ENCODE peak calls at places on chromosome 1, in ten cellular contexts. One of them, this sample, is unnamed.

GRCh38 chr1:107139833-107140702 is 771 bp upstream of the NTNG1 start:
- DNase-seq in stimulated activated CD8-positive, alpha-beta memory T cell treated with anti-CD3 and anti-CD28 coated beads, Interleukin-15, amount 100 ng/mL, for 4 hours: no peak
- DNase-seq in NCI-H146: peak
- DNase-seq in activated CD8-positive, alpha-beta memory T cell treated with anti-CD3 and anti-CD28 coated beads, Interleukin-2, amount 50 U/mL, for 4 hours: peak
- DNase-seq in NCI-H1092 treated with DMSO at 0.1 percent for 48 hours: no peak
- DNase-seq in WERI-Rb-1: no peak
- DNase-seq in EL: peak
- DNase-seq in ACHN: peak
- DNase-seq in body of pancreas: peak
- DNase-seq in fibroblast of lung: peak
- DNase-seq in this sample: peak

GRCh38 chr1:125119024-125119441 is 3934.3 kb downstream of the SRGAP2C start:
- DNase-seq in body of pancreas: no peak
- DNase-seq in activated CD8-positive, alpha-beta memory T cell treated with anti-CD3 and anti-CD28 coated beads, Interleukin-2, amount 50 U/mL, for 4 hours: no peak
- DNase-seq in NCI-H146: no peak
- DNase-seq in NCI-H1092 treated with DMSO at 0.1 percent for 48 hours: no peak
- DNase-seq in EL: no peak
- DNase-seq in fibroblast of lung: no peak
- DNase-seq in ACHN: no peak
- DNase-seq in stimulated activated CD8-positive, alpha-beta memory T cell treated with anti-CD3 and anti-CD28 coated beads, Interleukin-15, amount 100 ng/mL, for 4 hours: no peak
- DNase-seq in WERI-Rb-1: no peak
- DNase-seq in this sample: no peak

GRCh38 chr1:106268070-106268469 is 788.4 kb upstream of the PRMT6 start:
- DNase-seq in fibroblast of lung: no peak
- DNase-seq in NCI-H1092 treated with DMSO at 0.1 percent for 48 hours: peak
- DNase-seq in WERI-Rb-1: peak
- DNase-seq in ACHN: peak
- DNase-seq in EL: no peak
- DNase-seq in body of pancreas: no peak
- DNase-seq in activated CD8-positive, alpha-beta memory T cell treated with anti-CD3 and anti-CD28 coated beads, Interleukin-2, amount 50 U/mL, for 4 hours: no peak
- DNase-seq in stimulated activated CD8-positive, alpha-beta memory T cell treated with anti-CD3 and anti-CD28 coated beads, Interleukin-15, amount 100 ng/mL, for 4 hours: no peak
- DNase-seq in NCI-H146: peak
- DNase-seq in this sample: no peak

GRCh38 chr1:182392045-182393028 is 747 bp upstream of the GLUL start:
- DNase-seq in body of pancreas: no peak
- DNase-seq in EL: peak
- DNase-seq in WERI-Rb-1: no peak
- DNase-seq in NCI-H1092 treated with DMSO at 0.1 percent for 48 hours: peak
- DNase-seq in stimulated activated CD8-positive, alpha-beta memory T cell treated with anti-CD3 and anti-CD28 coated beads, Interleukin-15, amount 100 ng/mL, for 4 hours: no peak
- DNase-seq in NCI-H146: peak
- DNase-seq in activated CD8-positive, alpha-beta memory T cell treated with anti-CD3 and anti-CD28 coated beads, Interleukin-2, amount 50 U/mL, for 4 hours: no peak
- DNase-seq in ACHN: peak
- DNase-seq in fibroblast of lung: peak
- DNase-seq in this sample: peak

GRCh38 chr1:38990401-38990745 is 703 bp upstream of the AKIRIN1 start:
- DNase-seq in WERI-Rb-1: no peak
- DNase-seq in activated CD8-positive, alpha-beta memory T cell treated with anti-CD3 and anti-CD28 coated beads, Interleukin-2, amount 50 U/mL, for 4 hours: no peak
- DNase-seq in ACHN: no peak
- DNase-seq in EL: peak
- DNase-seq in stimulated activated CD8-positive, alpha-beta memory T cell treated with anti-CD3 and anti-CD28 coated beads, Interleukin-15, amount 100 ng/mL, for 4 hours: no peak
- DNase-seq in fibroblast of lung: peak
- DNase-seq in NCI-H146: no peak
- DNase-seq in body of pancreas: no peak
- DNase-seq in NCI-H1092 treated with DMSO at 0.1 percent for 48 hours: no peak
- DNase-seq in this sample: peak

GRCh38 chr1:221292652-221293051 is 413.4 kb downstream of the HLX start:
- DNase-seq in WERI-Rb-1: no peak
- DNase-seq in body of pancreas: no peak
- DNase-seq in ACHN: no peak
- DNase-seq in activated CD8-positive, alpha-beta memory T cell treated with anti-CD3 and anti-CD28 coated beads, Interleukin-2, amount 50 U/mL, for 4 hours: no peak
- DNase-seq in NCI-H1092 treated with DMSO at 0.1 percent for 48 hours: no peak
- DNase-seq in stimulated activated CD8-positive, alpha-beta memory T cell treated with anti-CD3 and anti-CD28 coated beads, Interleukin-15, amount 100 ng/mL, for 4 hours: no peak
- DNase-seq in fibroblast of lung: no peak
- DNase-seq in NCI-H146: peak
- DNase-seq in EL: no peak
- DNase-seq in this sample: no peak

GRCh38 chr1:158652721-158653334 is 33.7 kb downstream of the SPTA1 start:
- DNase-seq in NCI-H1092 treated with DMSO at 0.1 percent for 48 hours: no peak
- DNase-seq in fibroblast of lung: no peak
- DNase-seq in ACHN: no peak
- DNase-seq in stimulated activated CD8-positive, alpha-beta memory T cell treated with anti-CD3 and anti-CD28 coated beads, Interleukin-15, amount 100 ng/mL, for 4 hours: no peak
- DNase-seq in NCI-H146: no peak
- DNase-seq in body of pancreas: no peak
- DNase-seq in EL: peak
- DNase-seq in activated CD8-positive, alpha-beta memory T cell treated with anti-CD3 and anti-CD28 coated beads, Interleukin-2, amount 50 U/mL, for 4 hours: no peak
- DNase-seq in WERI-Rb-1: no peak
- DNase-seq in this sample: no peak

GRCh38 chr1:65148548-65149390 is 766 bp downstream of the AK4 start:
- DNase-seq in stimulated activated CD8-positive, alpha-beta memory T cell treated with anti-CD3 and anti-CD28 coated beads, Interleukin-15, amount 100 ng/mL, for 4 hours: peak
- DNase-seq in WERI-Rb-1: peak
- DNase-seq in fibroblast of lung: peak
- DNase-seq in NCI-H146: peak
- DNase-seq in NCI-H1092 treated with DMSO at 0.1 percent for 48 hours: no peak
- DNase-seq in EL: peak
- DNase-seq in activated CD8-positive, alpha-beta memory T cell treated with anti-CD3 and anti-CD28 coated beads, Interleukin-2, amount 50 U/mL, for 4 hours: peak
- DNase-seq in ACHN: peak
- DNase-seq in body of pancreas: peak
- DNase-seq in this sample: no peak

GRCh38 chr1:115955228-115955627 is 21.1 kb upstream of the SLC22A15 start:
- DNase-seq in stimulated activated CD8-positive, alpha-beta memory T cell treated with anti-CD3 and anti-CD28 coated beads, Interleukin-15, amount 100 ng/mL, for 4 hours: no peak
- DNase-seq in activated CD8-positive, alpha-beta memory T cell treated with anti-CD3 and anti-CD28 coated beads, Interleukin-2, amount 50 U/mL, for 4 hours: no peak
- DNase-seq in fibroblast of lung: no peak
- DNase-seq in WERI-Rb-1: no peak
- DNase-seq in body of pancreas: no peak
- DNase-seq in NCI-H1092 treated with DMSO at 0.1 percent for 48 hours: no peak
- DNase-seq in ACHN: no peak
- DNase-seq in NCI-H146: no peak
- DNase-seq in EL: no peak
- DNase-seq in this sample: no peak

GRCh38 chr1:223870617-223871574 is 25.1 kb upstream of the TP53BP2 start:
- DNase-seq in stimulated activated CD8-positive, alpha-beta memory T cell treated with anti-CD3 and anti-CD28 coated beads, Interleukin-15, amount 100 ng/mL, for 4 hours: no peak
- DNase-seq in WERI-Rb-1: peak
- DNase-seq in EL: no peak
- DNase-seq in body of pancreas: no peak
- DNase-seq in activated CD8-positive, alpha-beta memory T cell treated with anti-CD3 and anti-CD28 coated beads, Interleukin-2, amount 50 U/mL, for 4 hours: no peak
- DNase-seq in NCI-H146: peak
- DNase-seq in fibroblast of lung: no peak
- DNase-seq in NCI-H1092 treated with DMSO at 0.1 percent for 48 hours: no peak
- DNase-seq in ACHN: no peak
- DNase-seq in this sample: peak

GRCh38 chr1:231856894-231857293 is 230.3 kb downstream of the DISC1 start:
- DNase-seq in WERI-Rb-1: no peak
- DNase-seq in activated CD8-positive, alpha-beta memory T cell treated with anti-CD3 and anti-CD28 coated beads, Interleukin-2, amount 50 U/mL, for 4 hours: no peak
- DNase-seq in EL: no peak
- DNase-seq in stimulated activated CD8-positive, alpha-beta memory T cell treated with anti-CD3 and anti-CD28 coated beads, Interleukin-15, amount 100 ng/mL, for 4 hours: no peak
- DNase-seq in ACHN: no peak
- DNase-seq in body of pancreas: peak
- DNase-seq in NCI-H146: no peak
- DNase-seq in NCI-H1092 treated with DMSO at 0.1 percent for 48 hours: no peak
- DNase-seq in fibroblast of lung: no peak
- DNase-seq in this sample: no peak